ENCODE peak calls at places on chromosomes 3 and 15, in eight cellular contexts. V, O, B, C, R, E, K and J are unnamed samples.

GRCh38 chr3:108088697-108089096 is 2.1 kb downstream of the CD47 start:
- DNase-seq in V (peak; percentile 16), O (no peak), B (no peak), C (no peak), R (no peak), E (peak; percentile 22), K (no peak), J (peak; percentile 58)

GRCh38 chr3:155382396-155383042 is 89.0 kb upstream of the STRIT1 start:
- DNase-seq in V (peak; percentile 42), O (peak; percentile 55), B (peak; percentile 95), C (peak; percentile 91), R (no peak), E (peak; percentile 68), K (peak; percentile 76), J (no peak)

GRCh38 chr15:65077291-65077980 is 890 bp downstream of the KBTBD13 start:
- DNase-seq in V (no peak), O (no peak), B (no peak), C (no peak), R (no peak), E (no peak), K (no peak), J (no peak)

GRCh38 chr15:96629501-96629900 is 299.0 kb downstream of the NR2F2 start:
- DNase-seq in V (no peak), O (no peak), B (no peak), C (no peak), R (no peak), E (no peak), K (peak; percentile 9), J (no peak)

GRCh38 chr3:190731596-190731995 is 130.9 kb downstream of the GMNC start:
- DNase-seq in V (no peak), O (no peak), B (no peak), C (no peak), R (no peak), E (no peak), K (no peak), J (no peak)

GRCh38 chr15:37981781-37982180 is 47.3 kb downstream of the TMCO5A start:
- DNase-seq in V (peak; percentile 55), O (no peak), B (no peak), C (peak; percentile 30), R (no peak), E (peak; percentile 53), K (no peak), J (no peak)

GRCh38 chr3:154161806-154162205 is 40.6 kb downstream of the ARHGEF26 start:
- DNase-seq in V (no peak), O (no peak), B (no peak), C (no peak), R (no peak), E (no peak), K (no peak), J (no peak)

GRCh38 chr3:195900426-195901355 is 7.7 kb downstream of the TNK2 start:
- DNase-seq in V (peak; percentile 54), O (peak; percentile 96), B (no peak), C (no peak), R (no peak), E (peak; percentile 72), K (peak; percentile 46), J (no peak)

GRCh38 chr3:129057249-129057648 is 3.3 kb upstream of the GP9 start:
- DNase-seq in V (no peak), O (no peak), B (peak; percentile 14), C (no peak), R (no peak), E (no peak), K (no peak), J (no peak)

GRCh38 chr3:110504901-110505300 is 566.7 kb upstream of the NECTIN3 start:
- DNase-seq in V (no peak), O (no peak), B (no peak), C (no peak), R (no peak), E (no peak), K (no peak), J (no peak)

GRCh38 chr3:46670000-46670890 is 23.2 kb downstream of the ALS2CL start:
- DNase-seq in V (no peak), O (no peak), B (peak; percentile 33), C (no peak), R (no peak), E (no peak), K (no peak), J (no peak)

GRCh38 chr15:57527382-57528091 is 64.2 kb upstream of the MYZAP start:
- DNase-seq in V (peak; percentile 88), O (peak; percentile 78), B (peak; percentile 88), C (peak; percentile 83), R (no peak), E (peak; percentile 90), K (no peak), J (peak; percentile 36)

GRCh38 chr3:30524357-30525040 is 81.9 kb upstream of the TGFBR2 start:
- DNase-seq in V (no peak), O (peak; percentile 38), B (no peak), C (no peak), R (no peak), E (no peak), K (no peak), J (no peak)

GRCh38 chr3:195777975-195778374 is 33.8 kb downstream of the MUC4 start:
- DNase-seq in V (no peak), O (no peak), B (no peak), C (no peak), R (no peak), E (no peak), K (no peak), J (no peak)

GRCh38 chr15:61657461-61657860 is 402.8 kb downstream of the VPS13C start:
- DNase-seq in V (no peak), O (no peak), B (no peak), C (no peak), R (no peak), E (no peak), K (no peak), J (no peak)

GRCh38 chr3:60185161-60185560 is 1066.1 kb downstream of the FHIT start:
- DNase-seq in V (no peak), O (no peak), B (no peak), C (no peak), R (no peak), E (no peak), K (no peak), J (no peak)

GRCh38 chr3:52005571-52005986 is 9.9 kb upstream of the RPL29 start:
- DNase-seq in V (peak; percentile 82), O (no peak), B (peak; percentile 88), C (peak; percentile 57), R (no peak), E (peak; percentile 47), K (no peak), J (no peak)

GRCh38 chr3:141532609-141533008 is 45.8 kb downstream of the RASA2 start:
- DNase-seq in V (no peak), O (no peak), B (no peak), C (no peak), R (no peak), E (no peak), K (no peak), J (no peak)

GRCh38 chr15:74396445-74397238 is 29.2 kb upstream of the CYP11A1 start:
- DNase-seq in V (peak; percentile 89), O (peak; percentile 22), B (peak; percentile 71), C (no peak), R (peak; percentile 49), E (peak; percentile 80), K (peak; percentile 46), J (peak; percentile 92)
- H3K4me3 ChIP-seq in V (no peak overlapping the region), O (no peak overlapping the region), B (no peak overlapping the region), C (no peak overlapping the region), R (no peak overlapping the region), E (no peak overlapping the region), K (no peak overlapping the region), J (peak overlapping the region; percentile 33)

DNA sequence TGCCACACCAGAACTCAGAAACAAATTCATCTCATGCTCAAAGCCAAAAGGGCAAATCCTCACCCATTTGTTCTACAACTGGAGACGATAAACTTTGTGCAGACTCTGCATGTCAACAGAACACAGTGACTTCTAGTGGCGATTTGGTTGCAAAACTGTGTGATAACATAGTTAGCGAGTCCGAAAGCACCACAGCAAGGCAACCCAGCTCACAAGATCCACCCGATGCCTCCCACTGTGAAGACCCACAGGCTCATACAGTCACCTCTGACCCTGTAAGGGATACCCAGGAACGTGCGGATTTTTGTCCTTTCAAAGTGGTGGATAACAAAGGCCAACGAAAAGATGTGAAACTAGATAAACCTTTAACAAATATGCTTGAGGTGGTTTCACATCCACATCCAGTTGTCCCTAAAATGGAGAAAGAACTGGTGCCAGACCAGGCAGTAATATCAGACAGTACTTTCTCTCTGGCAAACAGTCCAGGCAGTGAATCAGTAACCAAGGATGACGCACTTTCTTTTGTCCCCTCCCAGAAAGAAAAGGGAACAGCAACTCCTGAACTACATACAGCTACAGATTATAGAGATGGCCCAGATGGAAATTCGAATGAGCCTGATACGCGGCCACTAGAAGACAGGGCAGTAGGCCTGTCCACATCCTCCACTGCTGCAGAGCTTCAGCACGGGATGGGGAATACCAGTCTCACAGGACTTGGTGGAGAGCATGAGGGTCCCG is 199.7 kb downstream of the AKAP13 start:
- DNase-seq in V (no peak), O (no peak), B (no peak), C (no peak), R (no peak), E (peak; percentile 50), K (peak; percentile 64), J (no peak)
- TF ChIP-seq CTCF in V (no peak), O (no peak), B (no peak), C (no peak), R (no peak), E (no peak), K (peak; percentile 11), J (peak; percentile 41)

DNA sequence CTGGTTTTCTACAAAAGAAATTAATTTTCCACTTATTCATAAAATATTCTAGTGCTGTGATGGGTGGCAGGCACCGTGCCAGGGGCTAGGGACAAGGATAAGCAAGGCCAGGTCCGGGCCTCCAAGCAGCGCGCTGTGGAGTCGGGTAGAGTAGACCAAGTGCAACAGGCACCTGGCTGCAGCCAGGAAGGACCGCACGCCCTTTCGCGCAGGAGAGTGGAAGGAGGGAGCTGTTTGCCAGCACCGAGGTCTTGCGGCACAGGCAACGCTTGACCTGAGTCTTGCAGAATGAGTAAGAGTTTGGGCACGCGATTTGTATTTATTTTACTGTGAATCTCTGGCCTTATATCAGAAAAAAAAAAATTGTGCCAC is at the start of gene CASR:
- DNase-seq in V (no peak), O (no peak), B (peak; percentile 74), C (peak; percentile 34), R (no peak), E (no peak), K (peak; percentile 9), J (no peak)
- H3K4me3 ChIP-seq in V (no peak within 1 kb of the TSS), O (peak within 1 kb of the TSS; percentile 15), B (peak within 1 kb of the TSS; percentile 74), C (peak within 1 kb of the TSS; percentile 50), R (no peak within 1 kb of the TSS), E (no peak within 1 kb of the TSS), K (peak within 1 kb of the TSS; percentile 19), J (peak within 1 kb of the TSS; percentile 44)

GRCh38 chr3:127541320-127541719 is 49.2 kb downstream of the TPRA1 start:
- DNase-seq in V (no peak), O (no peak), B (no peak), C (no peak), R (no peak), E (no peak), K (no peak), J (no peak)
- TF ChIP-seq CTCF in V (no peak), O (no peak), B (no peak), C (no peak), R (no peak), E (no peak), K (no peak), J (no peak)

GRCh38 chr3:187319699-187320302 is 28.3 kb upstream of the MASP1 start:
- DNase-seq in V (peak; percentile 70), O (peak; percentile 71), B (peak; percentile 95), C (peak; percentile 83), R (peak; percentile 39), E (peak; percentile 58), K (peak; percentile 76), J (peak; percentile 26)
- H3K4me3 ChIP-seq in V (no peak overlapping the region), O (no peak overlapping the region), B (no peak overlapping the region), C (no peak overlapping the region), R (no peak overlapping the region), E (no peak overlapping the region), K (no peak overlapping the region), J (no peak overlapping the region)